ENCODE peak calls at places on chromosomes 11 and 22, in six cellular contexts. S, R, V, C, G and J are unnamed samples.
A peak's percentile ranks its signal among the peaks of the same experiment; 100 is the strongest.

GRCh38 chr11:35146074-35146521 is 7.1 kb downstream of the CD44 start:
- DNase-seq in R (no peak), V (no peak), C (no peak), S (no peak), G (no peak), J (no peak)

GRCh38 chr11:65103476-65103875 is 7.5 kb downstream of the VPS51 start:
- DNase-seq in V (no peak), G (no peak), C (no peak), R (no peak), S (no peak), J (no peak)

GRCh38 chr11:597166-597725 is 18.5 kb downstream of the IRF7 start:
- DNase-seq in V (peak; percentile 41), G (no peak), S (no peak), R (no peak), C (no peak), J (no peak)

GRCh38 chr11:76656571-76657081 is 13.9 kb downstream of the LRRC32 start:
- DNase-seq in R (no peak), G (no peak), V (no peak), C (no peak), S (no peak), J (no peak)

GRCh38 chr11:128598755-128599154 is 11.4 kb upstream of the ETS1 start:
- DNase-seq in G (no peak), S (no peak), R (no peak), V (no peak), C (no peak), J (no peak)

GRCh38 chr22:19012308-19012990 is 76.4 kb upstream of the PRODH start:
- DNase-seq in S (no peak), C (no peak), V (no peak), R (no peak), G (no peak), J (no peak)

GRCh38 chr11:223921-224320 is 12.2 kb downstream of the SIRT3 start:
- DNase-seq in V (no peak), R (no peak), S (no peak), C (no peak), G (no peak), J (no peak)

GRCh38 chr11:68903631-68904457 is at the start of the genes IGHMBP2 and MRPL21:
- DNase-seq in R (peak; percentile 34), C (peak; percentile 90), S (peak; percentile 38), V (peak; percentile 89), G (peak; percentile 81), J (no peak)

GRCh38 chr11:114289779-114290178 is 6.4 kb upstream of the NNMT start:
- DNase-seq in V (no peak), R (no peak), G (no peak), C (no peak), S (no peak), J (no peak)

GRCh38 chr11:47342854-47343253 is 9.6 kb downstream of the MYBPC3 start:
- DNase-seq in V (no peak), G (no peak), S (no peak), C (no peak), R (no peak), J (no peak)

GRCh38 chr22:50732681-50733080 is 5.3 kb upstream of the ACR start:
- DNase-seq in G (no peak), V (no peak), S (no peak), R (no peak), C (no peak), J (no peak)

GRCh38 chr11:92141159-92141558 is 83.5 kb upstream of the FAT3 start:
- DNase-seq in G (no peak), R (no peak), S (no peak), C (no peak), V (no peak), J (no peak)

GRCh38 chr11:27599217-27599616 is 92.6 kb upstream of the LIN7C start:
- DNase-seq in C (peak; percentile 20), V (peak; percentile 67), G (no peak), S (no peak), R (no peak), J (no peak)